ENCODE peak calls at places on chromosomes 2 and 18, in six cellular contexts. V is breast epithelium, C is cardiac muscle cell, B is thoracic aorta, M is astrocyte, K is fibroblast of lung. I is an unnamed sample. For H3K27me3, the result is how much of the 10 kb centered on the place peaks cover.

GRCh38 chr2:236341721-236342120 is 77.5 kb upstream of the ASB18 start:
- DNase-seq in M (no peak), K (no peak), C (no peak), B (no peak), V (no peak), I (no peak)

GRCh38 chr2:71456617-71457016 is 3.3 kb downstream of the DYSF start:
- DNase-seq in V (no peak), C (no peak), K (no peak), B (no peak), M (no peak), I (no peak)

GRCh38 chr2:62495777-62496176 is 10.2 kb downstream of the TMEM17 start:
- DNase-seq in B (no peak), V (no peak), M (no peak), K (no peak), C (no peak), I (no peak)

GRCh38 chr2:74850816-74851566 is 17.1 kb downstream of the HK2 start:
- DNase-seq in M (peak), B (no peak), K (no peak), C (peak), V (no peak), I (no peak)

GRCh38 chr2:168394262-168394661 is 61.8 kb upstream of the CERS6 start:
- DNase-seq in B (no peak), C (no peak), V (no peak), K (no peak), M (no peak), I (no peak)

GRCh38 chr2:112547333-112547732 is 5.1 kb downstream of the POLR1B start:
- DNase-seq in V (no peak), K (peak), B (no peak), C (peak), M (peak), I (peak)

GRCh38 chr2:71064754-71065621 is 3.5 kb upstream of the NAGK start:
- DNase-seq in B (no peak), C (peak), M (no peak), K (peak), V (no peak), I (no peak)

GRCh38 chr2:25618676-25619075 is 54.7 kb downstream of the DTNB start:
- DNase-seq in V (no peak), C (peak), B (no peak), K (peak), M (peak), I (no peak)

GRCh38 chr2:233840520-233840919 is 13.8 kb downstream of the HJURP start:
- DNase-seq in M (no peak), V (no peak), C (no peak), K (no peak), B (no peak), I (no peak)

GRCh38 chr2:104849618-104850097 is 4.3 kb upstream of the POU3F3 start:
- DNase-seq in C (peak), B (no peak), K (peak), V (no peak), M (peak), I (peak)

GRCh38 chr2:57376985-57377384 is 669.6 kb upstream of the VRK2 start:
- DNase-seq in C (no peak), M (no peak), B (no peak), K (no peak), V (no peak), I (no peak)

GRCh38 chr2:164008752-164009151 is 272.9 kb upstream of the FIGN start:
- DNase-seq in V (no peak), M (no peak), K (peak), B (no peak), C (peak), I (no peak)

GRCh38 chr2:136060401-136060940 is 57.5 kb downstream of the CXCR4 start:
- DNase-seq in K (no peak), V (no peak), M (peak), C (peak), B (no peak), I (no peak)

GRCh38 chr18:22691988-22692710 is 241.0 kb upstream of the RBBP8 start:
- DNase-seq in K (peak), M (peak), V (no peak), C (peak), B (no peak), I (peak)

GRCh38 chr2:183229386-183229785 is 105.1 kb downstream of the NUP35 start:
- DNase-seq in B (no peak), C (no peak), V (no peak), M (peak), K (no peak), I (no peak)

GRCh38 chr2:235483313-235483712 is 10.5 kb upstream of the AGAP1 start:
- DNase-seq in V (no peak), C (no peak), B (no peak), M (no peak), K (no peak), I (no peak)

GRCh38 chr18:46279673-46280072 is 175.5 kb downstream of the HAUS1 start:
- DNase-seq in M (no peak), V (no peak), C (no peak), B (no peak), K (no peak), I (no peak)

GRCh38 chr2:192735467-192735866 is 540.7 kb upstream of the TMEFF2 start:
- DNase-seq in M (no peak), K (no peak), C (no peak), V (no peak), B (no peak), I (no peak)

GRCh38 chr2:46032996-46033395 is 264.2 kb upstream of the EPAS1 start:
- DNase-seq in C (no peak), B (no peak), V (no peak), K (no peak), M (no peak), I (no peak)

GRCh38 chr2:21229302-21229701 is 105.5 kb downstream of the TDRD15 start:
- DNase-seq in B (no peak), C (no peak), V (no peak), K (no peak), M (no peak), I (no peak)

GRCh38 chr2:74164761-74165160 is 13.9 kb downstream of the MOB1A start:
- DNase-seq in K (no peak), C (no peak), V (no peak), M (no peak), B (no peak), I (no peak)

GRCh38 chr18:6331872-6332271 is 82.8 kb downstream of the L3MBTL4 start:
- DNase-seq in C (no peak), V (no peak), K (no peak), M (no peak), B (no peak), I (no peak)

GRCh38 chr2:236574000-236574399 is 4.4 kb downstream of the ACKR3 start:
- DNase-seq in V (no peak), K (no peak), C (no peak), B (no peak), M (no peak), I (no peak)

GRCh38 chr2:17327649-17328048 is 190.6 kb downstream of the RAD51AP2 start:
- DNase-seq in M (no peak), K (no peak), V (no peak), C (no peak), B (no peak), I (no peak)

GRCh38 chr2:236659758-236660150 is 90.1 kb downstream of the ACKR3 start:
- DNase-seq in B (peak), C (peak), M (peak), V (no peak), K (peak), I (no peak)

GRCh38 chr2:240358821-240359342 is 76.6 kb upstream of the GPC1 start:
- DNase-seq in B (no peak), V (no peak), M (no peak), K (no peak), C (no peak), I (no peak)

GRCh38 chr2:143392358-143392757 is 263.1 kb downstream of the ARHGAP15 start:
- DNase-seq in V (no peak), K (no peak), B (no peak), C (no peak), M (no peak), I (no peak)

GRCh38 chr2:197378494-197378972 is 56.3 kb downstream of the SF3B1 start:
- DNase-seq in V (no peak), K (peak), B (no peak), M (peak), C (peak), I (no peak)

GRCh38 chr2:69968609-69969008 is 7.2 kb upstream of the ASPRV1 start:
- DNase-seq in C (no peak), B (no peak), M (no peak), K (no peak), V (no peak), I (no peak)

GRCh38 chr2:61055557-61055956 is 10.1 kb upstream of the SANBR start:
- DNase-seq in V (no peak), K (peak), M (no peak), B (no peak), C (peak), I (peak)

GRCh38 chr18:75139226-75139911 is 69.6 kb downstream of the PTGR3 start:
- DNase-seq in M (no peak), B (no peak), V (peak), K (no peak), C (no peak), I (no peak)

GRCh38 chr2:226338825-226339224 is 460.8 kb downstream of the IRS1 start:
- DNase-seq in B (no peak), V (no peak), M (no peak), K (no peak), C (peak), I (no peak)

GRCh38 chr2:119366161-119366648 is 429 bp downstream of the C2orf76 start:
- DNase-seq in K (peak), V (no peak), B (no peak), C (peak), M (peak), I (no peak)

GRCh38 chr2:65261676-65262075 is 34.0 kb downstream of the ACTR2 start:
- DNase-seq in K (no peak), C (no peak), B (no peak), V (no peak), M (peak), I (no peak)

GRCh38 chr2:170380267-170380666 is 202.3 kb downstream of the MYO3B start:
- DNase-seq in K (no peak), V (no peak), M (no peak), C (no peak), B (no peak), I (no peak)

GRCh38 chr2:128613876-128614275 is 295.2 kb upstream of the HS6ST1 start:
- DNase-seq in V (no peak), C (no peak), B (no peak), K (no peak), M (no peak), I (no peak)

GRCh38 chr18:59878644-59879043 is 21.2 kb upstream of the PMAIP1 start:
- DNase-seq in C (no peak), V (no peak), B (no peak), K (no peak), M (peak), I (no peak)

GRCh38 chr2:148989882-148990493 is 48.5 kb upstream of the LYPD6B start:
- DNase-seq in V (peak), K (peak), M (peak), C (peak), B (no peak), I (peak)

GRCh38 chr18:45156941-45157340 is 458.3 kb upstream of the SLC14A2 start:
- DNase-seq in B (no peak), C (peak), M (no peak), V (no peak), K (peak), I (no peak)

GRCh38 chr2:229887441-229887840 is 34.4 kb downstream of the TRIP12 start:
- DNase-seq in M (no peak), B (no peak), V (no peak), K (no peak), C (no peak), I (no peak)

GRCh38 chr2:229888031-229888430 is 33.8 kb downstream of the TRIP12 start:
- DNase-seq in M (no peak), K (no peak), B (no peak), C (no peak), V (no peak), I (no peak)

GRCh38 chr2:229884775-229885699 is 36.8 kb downstream of the TRIP12 start:
- DNase-seq in B (no peak), C (no peak), V (no peak), K (no peak), M (no peak), I (no peak)

GRCh38 chr2:229889023-229889422 is 32.8 kb downstream of the TRIP12 start:
- DNase-seq in C (no peak), B (no peak), V (no peak), M (no peak), K (no peak), I (no peak)
- H3K27me3 ChIP-seq in C (under half), B (under half), V (under half), M (under half), K (under half), I (under half)

DNA sequence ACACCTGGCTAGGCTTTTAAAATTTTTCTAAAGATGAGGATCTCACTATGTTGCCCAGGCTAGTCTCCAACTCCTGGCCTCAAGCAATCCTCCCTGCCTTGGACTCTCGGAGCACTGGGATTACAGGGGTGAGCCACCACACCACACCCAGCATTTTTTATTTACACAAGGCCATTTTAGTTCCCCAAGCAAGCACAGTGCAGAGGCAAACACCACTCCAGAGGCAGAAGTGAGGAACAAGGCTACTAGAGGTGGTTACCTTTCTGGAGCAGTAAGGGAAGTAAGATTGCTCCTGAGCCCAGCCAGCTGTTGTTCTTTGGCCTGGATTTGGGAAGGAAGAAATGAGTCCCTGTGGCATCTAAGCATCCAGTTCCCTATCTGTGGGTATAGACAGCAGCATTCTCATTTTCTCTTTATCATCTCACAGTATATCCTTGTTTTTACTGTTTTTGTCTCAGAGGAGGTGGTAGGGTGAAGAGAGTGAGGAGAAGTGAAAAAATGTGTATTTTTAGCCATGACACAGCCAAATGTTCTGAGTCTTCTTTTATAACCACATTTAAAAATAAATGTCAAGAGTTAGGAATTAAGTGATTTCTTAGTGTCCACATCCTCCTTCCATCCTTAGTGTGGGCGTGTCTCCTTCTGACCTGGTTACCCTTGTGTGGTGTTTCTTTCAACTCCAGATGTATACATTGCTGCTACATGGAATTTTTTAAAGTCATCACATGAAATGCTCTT is 10.5 kb upstream of the TTC39C start:
- DNase-seq in C (no peak), B (no peak), M (peak), K (no peak), V (no peak), I (no peak)
- H3K27ac ChIP-seq in C (no peak), B (no peak), M (no peak), K (no peak), V (no peak), I (peak)

GRCh38 chr18:64032312-64032711 is 62.4 kb downstream of the SERPINB8 start:
- DNase-seq in V (no peak), M (no peak), K (no peak), B (no peak), C (no peak), I (no peak)

GRCh38 chr18:64042728-64043358 is 73.0 kb downstream of the SERPINB8 start:
- DNase-seq in M (no peak), K (no peak), B (no peak), C (no peak), V (no peak), I (no peak)

GRCh38 chr18:64037812-64038414 is 68.0 kb downstream of the SERPINB8 start:
- DNase-seq in C (peak), B (no peak), V (no peak), M (peak), K (peak), I (no peak)
- TF ChIP-seq CTCF in C (peak), B (peak), V (no peak), M (peak), K (peak), I (peak)

GRCh38 chr18:48452863-48453323 is 43.7 kb upstream of the ZBTB7C start:
- DNase-seq in B (no peak), V (peak), C (peak), M (peak), K (no peak), I (no peak)
- H3K27me3 ChIP-seq in B (under half), V (under half), C (under half), M (under half), K (under half), I (half or more)

GRCh38 chr2:219408101-219409030 is 9.8 kb upstream of the DES start:
- DNase-seq in M (no peak), C (peak), V (no peak), B (no peak), K (peak), I (no peak)
- H3K27ac ChIP-seq in M (no peak), C (peak), V (no peak), B (no peak), K (no peak), I (peak)